ENCODE peak calls at places on chromosomes 11 and 22, in nine cellular contexts. I is HS-27A; T is activated T-cell treated with anti-CD3 and anti-CD28 coated beads for 1 hour; S is hypothalamus; L is stimulated activated CD4-positive, alpha-beta T cell treated with anti-CD3 and anti-CD28 coated beads, Interleukin-12 subunit alpha, Interleukin-12 subunit beta, amount 100 ng/mL, for 48 hours; Z is HAP-1; Q is endodermal cell; D is A549; E is stimulated activated effector memory CD8-positive, alpha-beta T cell treated with anti-CD3 and anti-CD28 coated beads, Interleukin-12 subunit alpha, Interleukin-12 subunit beta, amount 100 ng/mL, for 72 hours. C is an unnamed sample.

GRCh38 chr22:24416611-24417010 is 10.8 kb upstream of the ADORA2A start:
- DNase-seq in I (no peak), T (no peak), S (no peak), L (no peak), Z (no peak), Q (no peak), D (no peak), E (no peak), C (no peak)

GRCh38 chr11:12005061-12005460 is 3.4 kb downstream of the DKK3 start:
- DNase-seq in I (no peak), T (no peak), S (no peak), L (no peak), Z (no peak), Q (no peak), D (no peak), E (no peak), C (no peak)

GRCh38 chr11:119484741-119485605 is 62.0 kb upstream of the THY1 start:
- DNase-seq in I (no peak), T (no peak), S (no peak), L (no peak), Z (no peak), Q (peak; percentile 82), D (no peak), E (no peak), C (no peak)

GRCh38 chr22:23182289-23183106 is 2.2 kb downstream of the BCR start:
- DNase-seq in I (no peak), T (no peak), S (no peak), L (peak; percentile 65), Z (no peak), Q (peak; percentile 61), D (no peak), E (peak; percentile 29), C (peak; percentile 38)

GRCh38 chr11:20207781-20208621 is 47.7 kb upstream of the DBX1 start:
- DNase-seq in I (no peak), T (no peak), S (no peak), L (no peak), Z (no peak), Q (peak; percentile 58), D (no peak), E (no peak), C (no peak)

GRCh38 chr22:28547132-28547842 is 132.4 kb downstream of the TTC28 start:
- DNase-seq in I (no peak), T (no peak), S (no peak), L (no peak), Z (no peak), Q (no peak), D (peak; percentile 5), E (no peak), C (no peak)

GRCh38 chr22:31284241-31284745 is 8.0 kb downstream of the PIK3IP1 start:
- DNase-seq in I (no peak), T (no peak), S (no peak), L (no peak), Z (no peak), Q (no peak), D (no peak), E (no peak), C (no peak)

GRCh38 chr22:46761539-46762237 is 762 bp upstream of the TBC1D22A start:
- DNase-seq in I (no peak), T (no peak), S (no peak), L (no peak), Z (no peak), Q (no peak), D (no peak), E (no peak), C (no peak)

GRCh38 chr22:36938028-36938425 is 24.6 kb downstream of the CSF2RB start:
- DNase-seq in I (no peak), T (no peak), S (no peak), L (no peak), Z (no peak), Q (peak; percentile 42), D (no peak), E (no peak), C (no peak)

GRCh38 chr11:45617886-45618601 is 47.4 kb downstream of the CHST1 start:
- DNase-seq in I (no peak), T (no peak), S (no peak), L (no peak), Z (no peak), Q (no peak), D (no peak), E (no peak), C (no peak)

GRCh38 chr11:250740-251299 is 14.0 kb downstream of the PSMD13 start:
- DNase-seq in I (no peak), T (peak; percentile 77), S (no peak), L (peak; percentile 64), Z (peak; percentile 22), Q (peak; percentile 93), D (peak; percentile 30), E (peak; percentile 48), C (peak; percentile 78)

GRCh38 chr11:469684-470667 is 19.9 kb downstream of the PTDSS2 start:
- DNase-seq in I (no peak), T (no peak), S (no peak), L (no peak), Z (no peak), Q (no peak), D (peak; percentile 67), E (no peak), C (no peak)

GRCh38 chr11:121687961-121688566 is 235.3 kb upstream of the SORL1-AS1 start:
- DNase-seq in I (no peak), T (no peak), S (no peak), L (no peak), Z (no peak), Q (peak; percentile 74), D (no peak), E (no peak), C (no peak)

GRCh38 chr11:72821920-72822799 is 7.9 kb downstream of the ATG16L2 start:
- DNase-seq in I (no peak), T (peak; percentile 71), S (peak; percentile 77), L (peak; percentile 85), Z (no peak), Q (peak; percentile 98), D (peak; percentile 94), E (peak; percentile 78), C (peak; percentile 77)

GRCh38 chr22:25987948-25988347 is 181.3 kb upstream of the SEZ6L start:
- DNase-seq in I (no peak), T (no peak), S (no peak), L (no peak), Z (no peak), Q (no peak), D (no peak), E (no peak), C (no peak)

GRCh38 chr11:12719221-12719620 is 45.0 kb downstream of the TEAD1 start:
- DNase-seq in I (no peak), T (no peak), S (no peak), L (no peak), Z (no peak), Q (peak; percentile 62), D (no peak), E (no peak), C (no peak)

GRCh38 chr11:29159552-29160465 is 857.0 kb downstream of the KCNA4 start:
- DNase-seq in I (peak; percentile 71), T (no peak), S (no peak), L (no peak), Z (peak; percentile 47), Q (peak; percentile 84), D (peak; percentile 28), E (no peak), C (no peak)

GRCh38 chr11:7545611-7546010 is 31.8 kb downstream of the PPFIBP2 start:
- DNase-seq in I (no peak), T (no peak), S (no peak), L (no peak), Z (peak; percentile 82), Q (no peak), D (no peak), E (no peak), C (no peak)

GRCh38 chr22:17601031-17601430 is 27.5 kb downstream of the ATP6V1E1 start:
- DNase-seq in I (no peak), T (no peak), S (no peak), L (no peak), Z (no peak), Q (no peak), D (no peak), E (no peak), C (no peak)

GRCh38 chr22:49161002-49161850 is 666.4 kb downstream of the BRD1 start:
- DNase-seq in I (no peak), T (no peak), S (no peak), L (no peak), Z (no peak), Q (no peak), D (no peak), E (no peak), C (no peak)

GRCh38 chr11:7657306-7658025 is 15.8 kb downstream of the CYB5R2 start:
- DNase-seq in I (peak; percentile 40), T (no peak), S (no peak), L (no peak), Z (peak; percentile 87), Q (peak; percentile 82), D (peak; percentile 49), E (no peak), C (no peak)

GRCh38 chr22:31477329-31477728 is 12.3 kb downstream of the EIF4ENIF1 start:
- DNase-seq in I (no peak), T (no peak), S (no peak), L (no peak), Z (no peak), Q (no peak), D (no peak), E (no peak), C (no peak)

GRCh38 chr11:120225372-120225909 is 14.5 kb upstream of the POU2F3 start:
- DNase-seq in I (no peak), T (no peak), S (no peak), L (no peak), Z (no peak), Q (no peak), D (no peak), E (no peak), C (no peak)

GRCh38 chr11:27416568-27417176 is 53.7 kb upstream of the CCDC34 start:
- DNase-seq in I (no peak), T (no peak), S (no peak), L (no peak), Z (no peak), Q (no peak), D (no peak), E (no peak), C (no peak)

GRCh38 chr11:9065614-9066431 is 25.6 kb downstream of the SCUBE2 start:
- DNase-seq in I (no peak), T (no peak), S (no peak), L (no peak), Z (no peak), Q (no peak), D (no peak), E (no peak), C (no peak)

GRCh38 chr11:24496728-24497396 is at the start of gene LUZP2:
- DNase-seq in I (peak; percentile 53), T (no peak), S (peak; percentile 33), L (no peak), Z (peak; percentile 57), Q (peak; percentile 89), D (no peak), E (no peak), C (no peak)

GRCh38 chr11:126510621-126511370 is 155.3 kb downstream of the ST3GAL4 start:
- DNase-seq in I (no peak), T (no peak), S (no peak), L (no peak), Z (no peak), Q (peak; percentile 73), D (no peak), E (no peak), C (no peak)

GRCh38 chr22:24521791-24522245 is 26.7 kb downstream of the UPB1 start:
- DNase-seq in I (no peak), T (no peak), S (no peak), L (peak; percentile 19), Z (peak; percentile 42), Q (peak; percentile 92), D (peak; percentile 74), E (no peak), C (no peak)

GRCh38 chr11:7905961-7906429 is 25.1 kb downstream of the OR10A6 start:
- DNase-seq in I (no peak), T (no peak), S (no peak), L (no peak), Z (no peak), Q (peak; percentile 93), D (no peak), E (no peak), C (no peak)

GRCh38 chr11:121670792-121671275 is 218.1 kb upstream of the SORL1-AS1 start:
- DNase-seq in I (no peak), T (no peak), S (no peak), L (no peak), Z (no peak), Q (no peak), D (no peak), E (no peak), C (no peak)

GRCh38 chr22:46576556-46577351 is 39.3 kb upstream of the CELSR1 start:
- DNase-seq in I (no peak), T (peak; percentile 52), S (no peak), L (peak; percentile 53), Z (peak; percentile 43), Q (peak; percentile 59), D (peak; percentile 23), E (peak; percentile 44), C (peak; percentile 27)

C was measured in effector CD4-positive, alpha-beta T cell.